ENCODE peak calls at places on chromosomes 1 and 21, in nine cellular contexts. L, P, C, V, K, H, I, N and E are unnamed samples.

GRCh38 chr1:63557365-63557987 is 34.2 kb downstream of the EFCAB7 start:
- DNase-seq in L (peak), V (peak), N (peak), I (peak), C (peak), P (peak), H (peak), K (no peak), E (peak)

GRCh38 chr1:78340006-78340405 is 150.8 kb upstream of the PTGFR start:
- DNase-seq in K (no peak), P (no peak), L (peak), N (no peak), I (no peak), V (no peak), H (peak), C (no peak), E (no peak)

GRCh38 chr1:56414728-56415224 is 164.6 kb downstream of the PLPP3 start:
- DNase-seq in I (no peak), H (no peak), K (no peak), P (peak), V (no peak), L (no peak), C (no peak), N (peak), E (no peak)

GRCh38 chr1:238895911-238896310 is 490.5 kb upstream of the CHRM3 start:
- DNase-seq in I (no peak), P (no peak), K (no peak), C (no peak), L (no peak), H (no peak), N (no peak), V (no peak), E (no peak)

GRCh38 chr1:93670141-93670540 is 11.5 kb downstream of the BCAR3 start:
- DNase-seq in P (peak), N (no peak), K (no peak), C (no peak), H (no peak), L (peak), V (no peak), I (no peak), E (no peak)

GRCh38 chr1:189158155-189158554 is 1319.5 kb downstream of the BRINP3 start:
- DNase-seq in V (no peak), K (no peak), H (no peak), C (no peak), L (no peak), N (no peak), I (no peak), P (no peak), E (no peak)

GRCh38 chr1:237890416-237890815 is 306 bp downstream of the ZP4 start:
- DNase-seq in H (no peak), K (no peak), L (no peak), N (no peak), C (no peak), V (no peak), P (no peak), I (no peak), E (no peak)

GRCh38 chr1:171801395-171801990 is 20.0 kb downstream of the METTL13 start:
- DNase-seq in L (no peak), P (peak), K (no peak), V (peak), I (peak), C (peak), H (peak), N (peak), E (no peak)

GRCh38 chr1:238892612-238893011 is 493.8 kb upstream of the CHRM3 start:
- DNase-seq in C (no peak), P (no peak), K (no peak), N (no peak), V (no peak), L (no peak), I (no peak), H (peak), E (no peak)

GRCh38 chr1:55353709-55354620 is 138.8 kb upstream of the USP24 start:
- DNase-seq in H (no peak), K (no peak), P (no peak), C (no peak), I (no peak), N (no peak), L (no peak), V (no peak), E (no peak)

GRCh38 chr1:200963076-200963475 is 60.4 kb downstream of the KIF21B start:
- DNase-seq in I (no peak), C (no peak), H (no peak), V (no peak), K (no peak), P (no peak), L (no peak), N (no peak), E (no peak)

GRCh38 chr21:26461500-26461899 is 111.6 kb downstream of the CYYR1 start:
- DNase-seq in P (no peak), K (no peak), N (no peak), C (no peak), L (no peak), V (no peak), H (no peak), I (no peak), E (no peak)

GRCh38 chr1:151372411-151372934 is at the start of gene SELENBP1:
- DNase-seq in I (no peak), L (no peak), K (no peak), H (no peak), V (peak), P (peak), N (peak), C (peak), E (no peak)

GRCh38 chr1:1371741-1372711 is 3.0 kb downstream of the AURKAIP1 start:
- DNase-seq in K (no peak), N (peak), H (peak), P (peak), I (peak), L (no peak), C (peak), V (peak), E (peak)

GRCh38 chr1:206047271-206047670 is 5.7 kb upstream of the RHEX start:
- DNase-seq in N (no peak), K (no peak), L (no peak), H (no peak), I (no peak), C (no peak), P (no peak), V (no peak), E (no peak)

GRCh38 chr1:115744876-115745275 is 23.6 kb downstream of the CASQ2 start:
- DNase-seq in N (no peak), V (no peak), K (no peak), H (no peak), P (no peak), L (no peak), C (no peak), I (no peak), E (no peak)

GRCh38 chr1:193569096-193569495 is 382.7 kb upstream of the B3GALT2 start:
- DNase-seq in K (no peak), V (no peak), I (no peak), N (no peak), P (no peak), L (no peak), H (no peak), C (no peak), E (no peak)

GRCh38 chr1:36162680-36163079 is 6.7 kb downstream of the MAP7D1 start:
- DNase-seq in N (no peak), V (no peak), I (no peak), K (no peak), H (no peak), L (no peak), P (no peak), C (no peak), E (no peak)
- TF ChIP-seq CTCF in N (no peak), V (no peak), I (no peak), K (no peak), H (no peak), L (no peak), P (no peak), C (no peak), E (no peak)

DNA sequence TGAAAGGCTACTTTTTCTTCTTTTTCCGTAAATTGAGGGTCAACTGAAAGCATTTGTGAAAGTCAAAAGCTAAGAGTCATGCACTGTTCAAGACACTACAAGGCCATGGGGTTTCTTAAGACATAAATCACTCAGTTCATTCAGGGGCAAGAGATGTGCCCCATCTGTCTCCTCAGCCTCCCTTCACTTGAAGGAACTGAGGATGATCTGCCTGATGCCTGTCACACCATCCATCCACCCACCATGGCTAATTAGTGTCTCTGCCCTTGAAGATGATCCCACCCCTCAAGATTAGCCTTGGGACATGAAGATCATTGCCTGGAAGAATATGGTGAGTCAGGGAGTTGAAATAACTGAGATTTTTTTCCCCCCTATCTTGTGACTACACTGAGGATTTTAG is 88.7 kb upstream of the LMO4 start:
- DNase-seq in V (no peak), L (no peak), C (no peak), H (no peak), I (no peak), K (no peak), N (no peak), P (no peak), E (no peak)
- H3K27ac ChIP-seq in V (no peak), L (no peak), C (no peak), H (no peak), I (no peak), K (no peak), N (no peak), P (no peak), E (no peak)

GRCh38 chr1:191495040-191495439 is 663.2 kb upstream of the RGS18 start:
- DNase-seq in H (no peak), V (no peak), I (no peak), K (no peak), C (no peak), N (no peak), P (no peak), L (no peak), E (no peak)

GRCh38 chr1:191498825-191499224 is 659.4 kb upstream of the RGS18 start:
- DNase-seq in K (no peak), C (no peak), N (no peak), H (no peak), L (no peak), I (no peak), P (no peak), V (no peak), E (no peak)

DNA sequence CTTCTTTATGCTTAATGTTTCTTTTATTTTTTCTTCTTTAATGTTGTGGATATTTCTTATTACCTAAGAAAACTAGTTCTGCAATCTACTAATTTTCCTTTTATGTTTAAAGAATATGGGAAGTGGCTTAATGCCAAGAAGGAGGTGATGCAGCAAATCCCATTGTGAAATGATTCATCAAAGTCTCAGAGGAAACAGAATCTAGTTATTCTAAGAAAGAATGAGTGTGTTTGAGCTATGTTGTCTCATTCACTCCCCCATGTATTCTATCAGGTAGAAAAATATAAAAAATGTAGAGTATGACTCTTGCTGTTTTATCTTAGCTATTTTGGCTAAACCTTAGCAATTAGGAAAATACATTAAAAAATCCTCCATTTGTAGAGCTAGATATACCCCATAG is 659.9 kb upstream of the RGS18 start:
- DNase-seq in V (no peak), K (no peak), L (no peak), P (no peak), C (no peak), N (no peak), H (no peak), I (no peak), E (no peak)
- TF ChIP-seq REST in V (no peak), K (no peak), L (no peak), P (no peak), C (no peak), N (no peak), H (no peak), I (no peak), E (no peak)

DNA sequence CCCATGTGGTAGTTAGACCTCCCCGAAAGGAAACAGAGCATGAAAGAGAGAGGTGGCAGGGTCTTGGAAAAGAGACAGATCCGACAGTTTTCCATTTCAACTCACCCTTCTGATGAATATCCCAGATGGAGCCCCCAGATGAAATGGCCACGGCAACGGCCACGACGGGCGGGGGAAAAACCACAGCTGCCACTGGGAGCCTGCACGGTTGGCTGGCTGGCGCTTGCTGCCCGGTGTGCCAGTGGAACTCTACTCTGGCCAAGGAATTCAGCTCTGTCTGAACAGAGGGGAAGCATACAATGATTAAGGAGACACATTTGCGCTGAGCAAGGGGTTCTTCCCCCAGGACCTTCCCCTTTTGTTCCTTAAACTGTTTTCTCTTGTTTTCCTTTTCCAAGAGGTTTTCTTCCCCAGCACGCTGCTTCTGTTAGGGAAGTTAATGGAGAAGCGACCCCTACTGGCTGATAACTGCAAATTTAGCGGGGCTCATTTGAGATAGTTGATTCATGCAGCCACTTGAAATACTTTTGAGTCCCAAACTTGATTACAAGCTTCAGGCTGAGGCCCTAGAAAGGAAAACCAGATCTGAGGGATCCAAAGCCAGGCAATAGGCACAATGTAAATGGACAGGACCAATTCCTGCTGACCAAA is 1122.5 kb downstream of the NCAM2 start:
- DNase-seq in K (no peak), N (no peak), L (no peak), P (peak), C (peak), H (no peak), I (no peak), V (no peak), E (no peak)
- TF ChIP-seq CTCF in K (no peak), N (no peak), L (peak), P (no peak), C (peak), H (peak), I (peak), V (peak), E (peak)

GRCh38 chr1:12021616-12022015 is 2.3 kb downstream of the MIIP start:
- DNase-seq in I (no peak), K (no peak), L (no peak), C (no peak), N (no peak), V (no peak), P (no peak), H (no peak), E (no peak)
- H3K27ac ChIP-seq in I (no peak), K (no peak), L (no peak), C (no peak), N (no peak), V (no peak), P (no peak), H (no peak), E (no peak)

DNA sequence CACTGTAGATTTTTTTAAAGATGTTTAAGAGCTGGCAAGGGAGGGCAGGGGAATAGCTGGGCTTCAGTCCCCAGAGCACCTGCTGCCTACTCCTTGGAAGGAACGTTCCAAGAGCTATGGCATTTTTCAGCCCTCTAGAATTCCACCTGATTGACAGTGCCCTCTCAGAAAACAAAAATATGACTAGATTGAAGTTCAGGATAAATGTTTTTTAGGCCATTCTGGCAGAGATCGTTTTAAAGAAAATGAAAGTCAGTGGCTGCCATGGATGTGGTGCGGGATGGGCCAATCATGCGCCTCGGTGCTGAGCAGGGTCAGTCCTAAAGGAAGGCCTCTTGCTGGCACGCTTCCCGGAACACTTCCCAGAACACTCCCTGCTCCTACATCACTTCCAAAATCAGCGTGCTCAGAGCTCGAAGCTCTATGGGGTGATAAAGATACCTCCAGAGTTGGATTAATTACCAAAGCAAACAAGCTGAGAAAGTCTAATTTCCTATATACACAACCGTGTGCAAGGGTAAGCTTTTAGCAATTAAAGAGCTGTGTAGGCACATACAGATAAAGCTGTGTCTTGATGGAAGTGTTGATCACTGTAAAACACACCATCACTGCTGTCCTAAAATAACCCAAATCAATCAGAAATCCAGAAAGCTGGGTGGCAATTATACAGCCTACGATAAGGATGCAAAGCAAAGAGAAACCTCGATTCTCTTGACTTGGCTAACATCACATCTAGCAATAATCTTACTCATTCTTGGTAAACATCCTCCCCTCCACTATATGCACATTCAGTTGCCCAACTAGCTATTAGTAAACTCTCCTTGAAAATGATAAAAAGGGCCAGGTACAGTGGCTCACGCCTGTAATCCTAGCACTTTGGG is 34.6 kb downstream of the TGFBR3 start:
- DNase-seq in I (peak), C (no peak), H (peak), K (no peak), L (no peak), V (no peak), P (peak), N (no peak), E (no peak)
- TF ChIP-seq REST in I (no peak), C (no peak), H (no peak), K (no peak), L (no peak), V (no peak), P (no peak), N (no peak), E (no peak)